ENCODE peak calls at places on chromosome 15, in nine cellular contexts. Y is stomach; S is CD4-positive, alpha-beta T cell; T is lower lobe of right lung; W is fibroblast of the aortic adventitia; E is MCF 10A; U is GM13976; D is tibial artery; K is progenitor cell of endocrine pancreas. H is an unnamed sample.

GRCh38 chr15:80931721-80932609 is 57.7 kb downstream of the MESD start:
- DNase-seq in K (no peak), D (peak; percentile 89), U (no peak), S (no peak), T (no peak), W (no peak), Y (no peak), E (no peak), H (no peak)

GRCh38 chr15:65416845-65417416 is 5.8 kb downstream of the IGDCC4 start:
- DNase-seq in D (no peak), T (no peak), U (no peak), E (no peak), K (no peak), Y (no peak), S (no peak), W (peak; percentile 34), H (no peak)

GRCh38 chr15:95799286-95800187 is 531.0 kb upstream of the NR2F2 start:
- DNase-seq in E (peak; percentile 76), K (no peak), S (no peak), W (peak; percentile 76), U (no peak), D (no peak), Y (no peak), T (no peak), H (no peak)

GRCh38 chr15:101128191-101128590 is 123.7 kb downstream of the CHSY1 start:
- DNase-seq in U (no peak), D (no peak), E (peak; percentile 87), T (no peak), S (no peak), W (peak; percentile 97), K (no peak), Y (no peak), H (no peak)

GRCh38 chr15:71752085-71752484 is 58.3 kb upstream of the NR2E3 start:
- DNase-seq in S (no peak), K (no peak), W (no peak), U (no peak), T (no peak), Y (no peak), E (no peak), D (no peak), H (no peak)

GRCh38 chr15:64950888-64951287 is 38.8 kb downstream of the SPG21 start:
- DNase-seq in S (no peak), D (no peak), T (no peak), E (no peak), U (no peak), W (no peak), K (no peak), Y (no peak), H (peak; percentile 21)

GRCh38 chr15:65289261-65289854 is 2.7 kb upstream of the PARP16 start:
- DNase-seq in U (no peak), E (no peak), T (no peak), Y (no peak), D (no peak), K (no peak), S (no peak), W (no peak), H (no peak)

GRCh38 chr15:79898369-79898768 is 1.6 kb upstream of the MTHFS start:
- DNase-seq in W (no peak), T (no peak), S (no peak), E (no peak), U (no peak), D (no peak), K (no peak), Y (no peak), H (no peak)

GRCh38 chr15:93200448-93201226 is 111.6 kb upstream of the RGMA start:
- DNase-seq in S (no peak), D (no peak), Y (no peak), W (no peak), E (no peak), U (no peak), T (no peak), K (no peak), H (no peak)

GRCh38 chr15:95557226-95558046 is 773.1 kb upstream of the NR2F2 start:
- DNase-seq in T (no peak), D (peak; percentile 68), K (no peak), S (no peak), E (peak; percentile 92), Y (no peak), W (peak; percentile 95), U (no peak), H (peak; percentile 44)

GRCh38 chr15:71791975-71792374 is 18.4 kb upstream of the NR2E3 start:
- DNase-seq in T (no peak), W (no peak), U (no peak), S (no peak), K (no peak), D (peak; percentile 38), E (no peak), Y (no peak), H (no peak)

GRCh38 chr15:43237842-43238470 is 17.1 kb upstream of the EPB42 start:
- DNase-seq in K (no peak), D (no peak), T (no peak), W (no peak), U (no peak), Y (no peak), E (no peak), S (no peak), H (no peak)

GRCh38 chr15:100922192-100923040 is 3.3 kb downstream of the LRRK1 start:
- DNase-seq in T (no peak), D (no peak), U (peak; percentile 61), W (no peak), Y (no peak), S (no peak), E (no peak), K (no peak), H (no peak)

GRCh38 chr15:26879770-26880169 is 12.9 kb downstream of the GABRA5 start:
- DNase-seq in T (no peak), E (no peak), W (no peak), K (no peak), U (no peak), D (no peak), Y (no peak), S (no peak), H (no peak)

GRCh38 chr15:69668963-69669362 is 216.3 kb downstream of the RPLP1 start:
- DNase-seq in S (peak; percentile 11), T (no peak), E (no peak), Y (peak; percentile 31), D (peak; percentile 69), U (peak; percentile 60), K (no peak), W (no peak), H (no peak)

GRCh38 chr15:67835349-67836133 is 4.3 kb downstream of the RNU6-1 start:
- DNase-seq in T (no peak), S (no peak), K (no peak), D (peak; percentile 67), E (no peak), Y (no peak), U (no peak), W (no peak), H (no peak)

GRCh38 chr15:38683382-38684242 is 119.0 kb upstream of the RASGRP1 start:
- DNase-seq in T (peak; percentile 53), S (peak; percentile 62), D (no peak), E (peak; percentile 54), U (peak; percentile 54), W (peak; percentile 69), Y (peak; percentile 61), K (peak; percentile 25), H (no peak)
- TF ChIP-seq CTCF in T (peak; percentile 80), S (peak; percentile 96), D (peak; percentile 69), E (peak; percentile 76), U (peak; percentile 87), W (peak; percentile 81), Y (peak; percentile 62), K (peak; percentile 82), H (peak; percentile 76)

DNA sequence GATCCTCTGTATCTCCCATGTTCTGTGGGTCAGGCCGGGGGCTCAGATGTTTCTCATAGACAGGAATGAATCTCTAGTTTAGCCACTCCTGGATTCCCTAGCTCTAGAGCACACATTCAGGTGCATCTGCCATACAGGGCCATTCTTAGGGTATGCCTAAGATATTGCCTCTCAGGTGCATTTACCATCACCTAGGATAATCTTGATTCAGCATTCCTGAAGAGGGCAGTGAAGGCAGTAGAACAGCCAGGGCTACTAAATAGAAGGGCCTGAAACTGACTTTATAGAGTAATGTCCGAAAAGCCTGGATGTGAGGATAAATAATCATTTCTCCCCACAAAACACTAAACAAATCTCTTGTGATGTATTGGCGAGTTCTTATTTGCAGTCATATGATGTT is 882.0 kb downstream of the AGBL1 start:
- DNase-seq in U (no peak), E (no peak), S (no peak), D (no peak), Y (no peak), K (no peak), W (no peak), T (no peak), H (no peak)
- TF ChIP-seq CTCF in U (no peak), E (no peak), S (no peak), D (no peak), Y (no peak), K (no peak), W (no peak), T (no peak), H (no peak)

DNA sequence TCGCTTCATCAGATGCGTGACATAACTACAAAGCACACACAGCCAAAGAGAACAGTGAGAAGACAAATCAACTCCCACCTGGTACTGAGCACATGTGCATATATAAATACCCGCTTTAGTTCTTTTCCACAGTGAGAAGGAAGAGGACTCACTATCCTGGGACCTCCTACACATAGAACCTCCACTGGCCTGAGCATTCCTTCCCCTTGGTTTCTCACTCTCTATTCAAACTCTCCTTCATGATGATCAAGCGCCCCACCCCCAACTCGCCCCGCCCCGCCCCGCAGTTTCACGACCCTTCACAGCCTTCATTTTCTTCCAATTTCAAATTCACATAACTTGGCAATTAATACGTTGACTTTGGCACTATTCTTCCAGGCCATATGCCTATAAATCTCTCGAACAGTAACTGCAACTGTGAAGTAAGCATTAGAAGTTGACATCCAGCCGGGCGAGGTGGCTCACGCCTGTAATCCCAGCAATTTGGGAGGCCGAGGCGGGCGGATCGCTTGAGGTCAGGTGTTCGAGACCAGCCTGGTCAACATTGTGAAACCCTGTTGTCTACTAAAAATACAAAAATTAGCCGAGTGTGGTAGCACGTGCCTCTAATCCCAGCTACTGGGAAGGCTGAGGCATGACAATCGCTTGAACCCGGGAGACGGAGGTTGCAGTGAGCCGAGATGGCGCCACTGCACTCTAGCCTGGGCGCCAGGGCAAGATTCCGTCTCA is 1.1 kb downstream of the RPS17 start:
- DNase-seq in W (peak; percentile 34), S (no peak), Y (no peak), D (no peak), E (no peak), T (no peak), U (no peak), K (no peak), H (no peak)
- TF ChIP-seq CTCF in W (no peak), S (no peak), Y (no peak), D (no peak), E (no peak), T (no peak), U (no peak), K (no peak), H (no peak)

DNA sequence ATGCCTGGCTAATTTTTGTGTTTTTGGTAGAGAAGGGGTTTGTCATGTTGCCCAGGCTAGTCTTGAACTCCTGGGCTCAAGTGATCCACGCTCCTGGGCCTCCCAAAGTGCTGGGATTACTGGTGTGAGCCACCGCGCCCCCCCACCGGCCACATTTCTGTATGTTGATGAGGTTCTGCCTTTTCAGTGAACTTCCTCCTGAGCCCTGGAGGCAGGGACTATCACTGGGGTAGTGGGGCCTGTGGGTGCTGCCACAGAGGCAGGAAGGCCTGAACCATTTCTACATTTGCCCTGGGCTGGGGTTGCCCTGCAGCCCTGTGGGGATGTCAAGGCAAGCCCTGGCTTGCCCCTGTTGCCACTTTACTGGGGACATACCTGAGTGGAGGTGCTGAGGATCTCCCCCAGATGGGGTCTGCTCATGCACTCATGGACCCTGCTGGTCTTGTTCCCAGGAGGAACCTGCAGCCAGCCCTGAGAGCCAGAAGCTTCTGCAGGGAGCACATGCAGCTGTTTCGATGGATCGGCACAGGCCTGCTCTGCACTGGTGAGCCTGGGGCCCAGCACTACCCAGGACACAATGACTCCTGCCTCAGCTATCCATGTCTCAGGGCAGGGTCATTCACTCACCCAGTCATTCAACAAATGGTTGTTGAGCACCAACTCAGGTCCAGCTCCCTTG is 5.7 kb downstream of the SLC28A1 start:
- DNase-seq in U (no peak), D (no peak), T (no peak), K (no peak), S (no peak), W (no peak), Y (no peak), E (no peak), H (no peak)
- TF ChIP-seq CTCF in U (no peak), D (no peak), T (no peak), K (no peak), S (no peak), W (no peak), Y (no peak), E (no peak), H (no peak)